ENCODE peak calls at places on chromosome 15, in four cellular contexts. A is NCI-H2171; K is GM18507; X is stimulated activated naive CD8-positive, alpha-beta T cell treated with anti-CD3 and anti-CD28 coated beads, Interleukin-15, amount 100 ng/mL, for 72 hours. J is an unnamed sample.

GRCh38 chr15:58260911-58261267 is 122.7 kb downstream of the AQP9 start:
- DNase-seq in A (no peak), K (no peak), X (no peak), J (no peak)

GRCh38 chr15:34584996-34585395 is 1.5 kb upstream of the GOLGA8B start:
- DNase-seq in A (no peak), K (no peak), X (no peak), J (no peak)

GRCh38 chr15:92492556-92492955 is 98.9 kb downstream of the ST8SIA2 start:
- DNase-seq in A (peak; percentile 55), K (no peak), X (no peak), J (peak; percentile 65)

GRCh38 chr15:78457101-78457500 is 19.1 kb downstream of the IREB2 start:
- DNase-seq in A (peak; percentile 22), K (no peak), X (no peak), J (no peak)

GRCh38 chr15:74134387-74135027 is 4.1 kb downstream of the ISLR2 start:
- DNase-seq in A (no peak), K (no peak), X (peak; percentile 46), J (no peak)

GRCh38 chr15:40927497-40928346 is 1.4 kb upstream of the DLL4 start:
- DNase-seq in A (peak; percentile 84), K (no peak), X (no peak), J (peak; percentile 49)

GRCh38 chr15:79901958-79902357 is 5.1 kb upstream of the MTHFS start:
- DNase-seq in A (no peak), K (no peak), X (no peak), J (no peak)

GRCh38 chr15:38134252-38134651 is 118.4 kb upstream of the SPRED1 start:
- DNase-seq in A (no peak), K (no peak), X (no peak), J (no peak)

GRCh38 chr15:67927501-67928156 is 87.8 kb upstream of the RNU6-1 start:
- DNase-seq in A (no peak), K (no peak), X (no peak), J (no peak)

GRCh38 chr15:69467636-69468035 is 15.0 kb downstream of the RPLP1 start:
- DNase-seq in A (no peak), K (no peak), X (no peak), J (no peak)

GRCh38 chr15:92429378-92430066 is 35.8 kb downstream of the ST8SIA2 start:
- DNase-seq in A (peak; percentile 49), K (no peak), X (no peak), J (peak; percentile 3)

GRCh38 chr15:99053380-99054024 is 45.9 kb upstream of the PGPEP1L start:
- DNase-seq in A (no peak), K (no peak), X (no peak), J (no peak)

GRCh38 chr15:70309035-70309434 is 211.3 kb upstream of the TLE3 start:
- DNase-seq in A (no peak), K (no peak), X (no peak), J (no peak)

GRCh38 chr15:83206387-83206970 is 1.1 kb downstream of the HDGFL3 start:
- DNase-seq in A (no peak), K (no peak), X (no peak), J (no peak)

GRCh38 chr15:90839187-90840071 is 29.0 kb upstream of the FURIN start:
- DNase-seq in A (no peak), K (no peak), X (no peak), J (no peak)

GRCh38 chr15:70397816-70398215 is 300.1 kb upstream of the TLE3 start:
- DNase-seq in A (no peak), K (no peak), X (no peak), J (no peak)

GRCh38 chr15:75171408-75171807 is 30.3 kb upstream of the C15orf39 start:
- DNase-seq in A (no peak), K (no peak), X (peak; percentile 22), J (no peak)

GRCh38 chr15:35289029-35289617 is 204.0 kb upstream of the NANOGP8 start:
- DNase-seq in A (peak; percentile 21), K (no peak), X (no peak), J (peak; percentile 4)

GRCh38 chr15:100061944-100062343 is 279.8 kb downstream of the ADAMTS17 start:
- DNase-seq in A (no peak), K (no peak), X (no peak), J (no peak)

GRCh38 chr15:54082836-54083492 is 104.7 kb downstream of the UNC13C start:
- DNase-seq in A (no peak), K (no peak), X (peak; percentile 6), J (no peak)

GRCh38 chr15:81001180-81002003 is 669 bp downstream of the TLNRD1 start:
- DNase-seq in A (peak; percentile 33), K (no peak), X (peak; percentile 47), J (no peak)

GRCh38 chr15:74010929-74011540 is 16.5 kb downstream of the PML start:
- DNase-seq in A (no peak), K (no peak), X (no peak), J (no peak)

GRCh38 chr15:45473068-45473467 is 49.5 kb downstream of the SLC30A4 start:
- DNase-seq in A (no peak), K (no peak), X (no peak), J (no peak)

GRCh38 chr15:98807262-98807661 is 158.9 kb downstream of the IGF1R start:
- DNase-seq in A (no peak), K (no peak), X (no peak), J (no peak)

GRCh38 chr15:71335591-71335990 is 220.3 kb downstream of the THSD4 start:
- DNase-seq in A (no peak), K (no peak), X (no peak), J (no peak)

GRCh38 chr15:51377038-51377761 is 35.7 kb downstream of the GLDN start:
- DNase-seq in A (no peak), K (no peak), X (no peak), J (no peak)

GRCh38 chr15:27410986-27411385 is 440.0 kb downstream of the GABRG3 start:
- DNase-seq in A (no peak), K (no peak), X (no peak), J (no peak)

GRCh38 chr15:65920825-65921309 is 51.6 kb downstream of the RAB11A start:
- DNase-seq in A (no peak), K (peak; percentile 50), X (no peak), J (no peak)

GRCh38 chr15:36177590-36178281 is 401.7 kb upstream of the CDIN1 start:
- DNase-seq in A (no peak), K (no peak), X (no peak), J (no peak)

GRCh38 chr15:62672268-62672667 is 370.3 kb upstream of the TPM1 start:
- DNase-seq in A (no peak), K (no peak), X (no peak), J (no peak)

GRCh38 chr15:78811825-78812183 is 540 bp upstream of the ADAMTS7 start:
- DNase-seq in A (no peak), K (no peak), X (no peak), J (no peak)

GRCh38 chr15:35317217-35317616 is 228.7 kb downstream of the DPH6 start:
- DNase-seq in A (no peak), K (no peak), X (no peak), J (no peak)

GRCh38 chr15:46848704-46849103 is 868.6 kb upstream of the SEMA6D start:
- DNase-seq in A (no peak), K (no peak), X (no peak), J (no peak)

GRCh38 chr15:78061963-78062427 is 15.5 kb downstream of the TBC1D2B start:
- DNase-seq in A (no peak), K (no peak), X (no peak), J (no peak)

GRCh38 chr15:80440024-80440423 is 35.8 kb downstream of the ARNT2 start:
- DNase-seq in A (no peak), K (no peak), X (no peak), J (no peak)

GRCh38 chr15:69104050-69104750 is 56.2 kb upstream of the GLCE start:
- DNase-seq in A (no peak), K (peak; percentile 11), X (no peak), J (no peak)

GRCh38 chr15:40093224-40093842 is 15.3 kb downstream of the BMF start:
- DNase-seq in A (no peak), K (no peak), X (no peak), J (no peak)

GRCh38 chr15:94743668-94744067 is 512.3 kb downstream of the MCTP2 start:
- DNase-seq in A (no peak), K (no peak), X (no peak), J (no peak)

J was measured in DMS 273 treated with DMSO at 0.1 percent for 48 hours.